ENCODE peak calls at places on chromosome 17, in five cellular contexts. B is AG04450, Y is heart right ventricle, I is MCF 10A, T is neural progenitor cell. H is an unnamed sample.

GRCh38 chr17:81655378-81656117 is 794 bp downstream of the PDE6G start:
- DNase-seq in B (no peak), Y (no peak), I (no peak), T (peak), H (peak)

GRCh38 chr17:79180358-79181005 is 105.9 kb downstream of the ENGASE start:
- DNase-seq in B (no peak), Y (no peak), I (no peak), T (no peak), H (no peak)

GRCh38 chr17:47717261-47717697 is 15.8 kb upstream of the TBX21 start:
- DNase-seq in B (no peak), Y (no peak), I (no peak), T (no peak), H (no peak)

GRCh38 chr17:47775181-47775580 is 42.1 kb downstream of the TBX21 start:
- DNase-seq in B (no peak), Y (no peak), I (no peak), T (no peak), H (no peak)

GRCh38 chr17:40561871-40562611 is 3.2 kb downstream of the CCR7 start:
- DNase-seq in B (no peak), Y (no peak), I (no peak), T (no peak), H (no peak)

GRCh38 chr17:10727192-10727591 is 2.6 kb downstream of the TMEM220 start:
- DNase-seq in B (no peak), Y (no peak), I (no peak), T (no peak), H (no peak)

GRCh38 chr17:41009301-41009760 is 403 bp upstream of the KRTAP3-1 start:
- DNase-seq in B (no peak), Y (no peak), I (no peak), T (peak), H (no peak)

GRCh38 chr17:40517981-40518380 is 16.6 kb upstream of the TNS4 start:
- DNase-seq in B (no peak), Y (no peak), I (no peak), T (no peak), H (no peak)

GRCh38 chr17:78130439-78131101 is at the start of gene TMC8:
- DNase-seq in B (no peak), Y (no peak), I (no peak), T (no peak), H (no peak)

GRCh38 chr17:39196820-39197331 is 593 bp downstream of the CACNB1 start:
- DNase-seq in B (no peak), Y (peak), I (no peak), T (peak), H (peak)

GRCh38 chr17:68295086-68295485 is 3.8 kb downstream of the ARSG start:
- DNase-seq in B (no peak), Y (no peak), I (no peak), T (no peak), H (no peak)

GRCh38 chr17:59804910-59805381 is 87.8 kb downstream of the TUBD1 start:
- DNase-seq in B (no peak), Y (no peak), I (no peak), T (no peak), H (no peak)

GRCh38 chr17:79746955-79747507 is 16.3 kb downstream of the ENPP7 start:
- DNase-seq in B (no peak), Y (no peak), I (no peak), T (peak), H (no peak)

GRCh38 chr17:80970044-80970761 is 21.4 kb upstream of the CHMP6 start:
- DNase-seq in B (no peak), Y (peak), I (peak), T (peak), H (peak)

GRCh38 chr17:34207572-34207971 is 47.5 kb upstream of the CCL2 start:
- DNase-seq in B (no peak), Y (no peak), I (no peak), T (no peak), H (no peak)

GRCh38 chr17:3666516-3666915 is 1.9 kb downstream of the TAX1BP3 start:
- DNase-seq in B (no peak), Y (no peak), I (no peak), T (no peak), H (no peak)

GRCh38 chr17:37567137-37567927 is 41.9 kb downstream of the SYNRG start:
- DNase-seq in B (no peak), Y (no peak), I (no peak), T (no peak), H (no peak)

GRCh38 chr17:40399185-40399584 is 18.5 kb downstream of the TOP2A start:
- DNase-seq in B (peak), Y (no peak), I (peak), T (peak), H (no peak)

GRCh38 chr17:3621146-3621720 is 12.0 kb upstream of the TRPV1 start:
- DNase-seq in B (no peak), Y (no peak), I (no peak), T (no peak), H (no peak)

GRCh38 chr17:54971147-54971546 is 2.6 kb downstream of the STXBP4 start:
- DNase-seq in B (no peak), Y (no peak), I (no peak), T (no peak), H (no peak)

GRCh38 chr17:8696951-8697745 is 47.5 kb downstream of the CCDC42 start:
- DNase-seq in B (peak), Y (no peak), I (no peak), T (peak), H (no peak)

DNA sequence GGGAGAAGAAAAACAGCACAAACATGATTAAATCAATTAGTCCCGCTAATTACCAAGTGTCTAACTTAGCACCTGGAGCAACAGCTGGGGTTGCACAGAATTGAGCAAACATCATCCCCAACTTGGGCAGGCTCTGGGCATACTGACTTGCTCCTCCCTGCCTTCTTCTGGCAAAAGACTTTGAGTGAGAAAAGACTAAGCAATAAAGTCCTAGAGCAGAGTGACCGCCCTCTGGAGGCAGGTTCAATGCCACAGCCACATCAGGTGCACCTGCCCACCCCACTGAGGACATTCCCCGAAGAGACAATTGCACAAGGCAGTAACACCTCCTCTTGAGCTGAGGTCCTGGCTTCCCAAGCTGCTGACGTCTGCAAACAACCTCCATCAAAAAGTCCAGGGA is 358.3 kb downstream of the SOX9 start:
- DNase-seq in B (no peak), Y (no peak), I (no peak), T (no peak), H (no peak)
- TF ChIP-seq CTCF in B (no peak), Y (no peak), I (no peak), T (no peak), H (peak)

GRCh38 chr17:12395733-12396354 is 269.8 kb upstream of the MYOCD start:
- DNase-seq in B (no peak), Y (no peak), I (peak), T (peak), H (peak)
- TF ChIP-seq CTCF in B (peak), Y (peak), I (peak), T (peak), H (peak)

GRCh38 chr17:4997302-4998026 is at the start of the genes INCA1 and KIF1C:
- DNase-seq in B (peak), Y (peak), I (peak), T (peak), H (peak)
- TF ChIP-seq CTCF in B (no peak), Y (peak), I (no peak), T (no peak), H (no peak)

GRCh38 chr17:45395569-45396415 is 36.9 kb downstream of the ARHGAP27 start:
- DNase-seq in B (no peak), Y (no peak), I (no peak), T (no peak), H (no peak)

GRCh38 chr17:45394913-45395568 is 37.6 kb downstream of the ARHGAP27 start:
- DNase-seq in B (peak), Y (peak), I (peak), T (peak), H (peak)

GRCh38 chr17:45397796-45398195 is 34.9 kb downstream of the ARHGAP27 start:
- DNase-seq in B (no peak), Y (no peak), I (no peak), T (no peak), H (no peak)

GRCh38 chr17:45396496-45397205 is 36.0 kb downstream of the ARHGAP27 start:
- DNase-seq in B (no peak), Y (no peak), I (no peak), T (no peak), H (no peak)

DNA sequence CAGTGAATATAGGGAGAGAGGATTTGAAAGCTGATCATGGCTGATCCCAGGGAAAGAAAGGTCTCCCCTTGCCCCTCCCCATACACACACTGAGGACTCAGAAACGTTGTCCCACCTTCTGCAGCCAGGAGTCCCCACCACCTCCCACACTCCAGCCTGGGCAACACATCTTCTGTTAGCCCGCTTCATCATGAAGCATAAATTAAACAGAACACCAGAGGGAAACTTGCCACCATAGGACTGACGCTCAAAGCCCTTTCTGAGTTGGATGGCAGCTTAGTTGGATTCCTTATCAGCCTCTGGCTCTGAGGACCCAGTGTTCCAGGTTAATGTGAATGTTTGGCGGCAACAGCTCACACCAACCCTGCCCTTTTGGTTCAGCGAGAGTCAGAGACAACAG is 33.9 kb downstream of the ARHGAP27 start:
- DNase-seq in B (no peak), Y (no peak), I (no peak), T (peak), H (peak)
- TF ChIP-seq CTCF in B (peak), Y (peak), I (no peak), T (peak), H (peak)

GRCh38 chr17:28725166-28725659 is 820 bp downstream of the TLCD1 start:
- DNase-seq in B (no peak), Y (no peak), I (peak), T (no peak), H (peak)
- TF ChIP-seq CTCF in B (peak), Y (no peak), I (no peak), T (peak), H (peak)

GRCh38 chr17:42181851-42182207 is 887 bp upstream of the KCNH4 start:
- DNase-seq in B (no peak), Y (no peak), I (no peak), T (no peak), H (no peak)

GRCh38 chr17:42180411-42180921 is 476 bp downstream of the KCNH4 start:
- DNase-seq in B (no peak), Y (no peak), I (no peak), T (peak), H (no peak)

GRCh38 chr17:42179335-42179734 is 1.6 kb downstream of the KCNH4 start:
- DNase-seq in B (no peak), Y (no peak), I (no peak), T (no peak), H (no peak)

GRCh38 chr17:42179911-42180410 is 981 bp downstream of the KCNH4 start:
- DNase-seq in B (no peak), Y (peak), I (peak), T (peak), H (no peak)

DNA sequence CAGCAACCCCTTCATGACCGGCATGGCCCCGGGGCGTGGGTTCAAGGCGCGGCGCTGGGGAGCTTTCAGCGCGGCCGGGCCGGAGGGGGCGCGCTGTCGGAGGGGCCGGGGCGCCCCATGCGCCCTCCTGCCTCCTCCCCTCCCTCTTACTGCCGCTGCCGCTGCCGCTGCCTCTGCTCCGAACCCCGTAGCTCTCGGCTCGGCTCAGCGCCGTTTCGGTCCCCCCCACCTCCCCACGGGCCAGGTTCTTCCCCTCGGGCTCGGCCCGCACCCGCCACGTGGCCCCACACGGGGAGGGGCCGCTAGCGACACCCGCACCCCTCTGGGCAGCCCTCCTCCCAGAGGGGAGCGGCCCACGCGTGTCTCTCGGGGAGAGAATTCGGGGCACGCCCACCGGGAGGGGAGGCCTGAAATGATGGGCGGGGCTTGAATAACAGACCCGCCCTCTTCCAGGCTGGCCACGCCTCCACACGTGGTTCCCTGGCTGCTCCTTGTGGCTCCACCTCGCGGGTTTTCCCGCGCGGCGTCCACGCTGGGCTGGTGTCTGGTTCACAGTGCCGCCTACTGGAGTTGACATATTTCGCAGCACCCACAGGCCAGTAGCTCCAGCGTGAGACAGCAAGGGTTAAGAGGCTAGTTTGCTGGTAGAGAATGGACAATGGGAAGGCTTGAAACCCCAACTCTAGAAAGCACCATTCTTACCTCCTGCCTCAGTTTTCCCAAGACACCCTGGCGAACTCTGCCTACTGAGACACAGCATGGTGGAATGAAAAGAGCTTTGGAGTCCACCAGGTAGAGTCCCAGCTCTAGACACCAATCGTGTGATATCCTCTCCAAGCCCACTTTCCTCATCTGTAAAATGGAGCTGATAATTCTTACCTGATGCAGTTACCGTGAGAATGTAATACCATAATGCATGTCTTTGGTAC is at the start of gene KCNH4:
- DNase-seq in B (peak), Y (peak), I (peak), T (peak), H (peak)
- TF ChIP-seq CTCF in B (peak), Y (peak), I (no peak), T (peak), H (peak)

GRCh38 chr17:49218941-49219913 is 8.7 kb downstream of the ABI3 start:
- DNase-seq in B (no peak), Y (no peak), I (no peak), T (no peak), H (peak)
- TF ChIP-seq CTCF in B (peak), Y (peak), I (no peak), T (peak), H (peak)

DNA sequence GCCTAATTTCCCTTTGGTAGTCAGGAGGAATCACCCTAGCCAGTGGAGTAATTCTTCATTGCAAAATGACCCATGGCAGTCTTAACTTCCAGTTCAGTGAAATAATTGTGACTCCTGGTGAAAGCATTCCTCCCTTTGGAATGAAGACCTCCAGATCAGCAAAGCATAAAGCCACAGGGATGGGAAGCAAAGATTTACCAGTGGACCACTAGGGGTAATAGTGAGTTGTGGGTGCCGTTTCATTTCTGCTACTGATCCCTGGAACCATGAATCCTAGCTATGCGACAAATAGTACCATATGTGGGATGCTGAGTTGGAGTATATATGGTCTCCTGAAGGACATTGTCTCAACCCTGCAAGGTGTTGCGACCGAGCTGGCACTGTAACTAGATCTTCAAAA is 13.7 kb downstream of the DYNLL2 start:
- DNase-seq in B (no peak), Y (no peak), I (no peak), T (no peak), H (no peak)
- TF ChIP-seq CTCF in B (peak), Y (no peak), I (no peak), T (peak), H (peak)

DNA sequence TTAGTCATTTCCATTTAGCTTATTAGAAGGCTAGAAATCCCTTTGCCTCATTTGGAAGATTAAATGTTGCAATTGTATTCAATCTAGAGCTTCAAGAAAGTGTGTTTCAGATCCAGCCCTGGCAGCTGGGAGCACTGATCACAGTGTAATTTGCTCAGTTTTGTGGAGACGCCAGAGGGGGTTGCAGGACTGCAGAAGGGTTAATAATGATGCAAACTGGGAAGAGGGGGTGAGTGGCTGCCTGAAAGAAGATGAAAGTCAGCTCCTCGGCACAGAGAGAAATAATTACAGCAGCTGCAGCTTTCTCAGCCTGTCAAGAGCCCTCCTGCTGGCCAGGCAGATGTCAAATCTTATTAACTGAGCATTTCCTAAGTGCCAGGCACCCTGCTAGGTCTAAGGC is 97.8 kb downstream of the ZNF18 start:
- DNase-seq in B (no peak), Y (no peak), I (no peak), T (peak), H (peak)
- TF ChIP-seq CTCF in B (no peak), Y (peak), I (no peak), T (peak), H (peak)

H was measured in WERI-Rb-1.